ENCODE peak calls at places on chromosomes 16 and 17, in six cellular contexts. H is neuronal stem cell, U is mesenchymal stem cell, Y is IMR-90, A is H1, G is trophoblast cell. I is an unnamed sample. For H3K36me3, the result is how much of the 10 kb centered on the place peaks cover.

GRCh38 chr17:48060249-48060648 is 12.1 kb downstream of the NFE2L1 start:
- DNase-seq in G (no peak), U (no peak), A (no peak), Y (no peak), H (no peak), I (no peak)

GRCh38 chr16:82788919-82789318 is 162.2 kb downstream of the CDH13 start:
- DNase-seq in A (no peak), Y (no peak), G (no peak), H (no peak), U (no peak), I (peak)

GRCh38 chr16:5504028-5504758 is 406.6 kb upstream of the EEF2KMT start:
- DNase-seq in H (no peak), A (no peak), G (no peak), Y (no peak), U (no peak), I (peak)

GRCh38 chr17:66805567-66805966 is 29.4 kb upstream of the CACNG5 start:
- DNase-seq in G (no peak), H (no peak), A (no peak), U (no peak), Y (no peak), I (no peak)

GRCh38 chr17:81455387-81455786 is 57.2 kb downstream of the ACTG1 start:
- DNase-seq in A (no peak), Y (no peak), G (no peak), H (no peak), U (no peak), I (no peak)

GRCh38 chr17:59668816-59669215 is 38.4 kb downstream of the PTRH2 start:
- DNase-seq in G (peak), U (peak), Y (peak), H (no peak), A (no peak), I (no peak)

GRCh38 chr16:7268182-7268581 is 64.5 kb upstream of the RBFOX1 start:
- DNase-seq in G (no peak), A (peak), H (peak), U (no peak), Y (no peak), I (peak)

GRCh38 chr17:50049636-50050035 is 6.3 kb upstream of the ITGA3 start:
- DNase-seq in A (no peak), H (no peak), G (no peak), Y (no peak), U (no peak), I (no peak)

GRCh38 chr17:75845933-75846700 is 1.9 kb upstream of the UNC13D start:
- DNase-seq in A (no peak), G (peak), Y (no peak), U (no peak), H (no peak), I (peak)

GRCh38 chr17:76467366-76467765 is at the start of gene AANAT:
- DNase-seq in A (no peak), G (no peak), U (no peak), Y (no peak), H (no peak), I (peak)

GRCh38 chr17:73786286-73786743 is 142.1 kb upstream of the SDK2 start:
- DNase-seq in Y (no peak), H (peak), G (no peak), A (no peak), U (no peak), I (peak)

GRCh38 chr16:87945351-87946042 is 5.7 kb upstream of the BANP start:
- DNase-seq in A (no peak), G (peak), H (peak), Y (peak), U (peak), I (peak)

GRCh38 chr16:48117217-48118105 is 38.3 kb downstream of the ABCC12 start:
- DNase-seq in Y (no peak), G (peak), H (peak), A (peak), U (peak), I (peak)

GRCh38 chr16:89534147-89534788 is 26.1 kb downstream of the SPG7 start:
- DNase-seq in G (no peak), A (no peak), U (peak), H (no peak), Y (no peak), I (no peak)

GRCh38 chr17:48335858-48336500 is 94.0 kb downstream of the SKAP1 start:
- DNase-seq in A (no peak), G (no peak), U (peak), H (peak), Y (peak), I (peak)

GRCh38 chr17:82528484-82529265 is 9.1 kb downstream of the FOXK2 start:
- DNase-seq in Y (peak), A (no peak), U (peak), H (no peak), G (peak), I (no peak)

GRCh38 chr16:20902426-20902825 is 1.9 kb downstream of the LYRM1 start:
- DNase-seq in A (no peak), U (no peak), H (no peak), Y (no peak), G (no peak), I (no peak)

GRCh38 chr16:76226011-76226410 is 51.2 kb upstream of the CNTNAP4 start:
- DNase-seq in A (no peak), Y (no peak), G (no peak), U (peak), H (no peak), I (no peak)

GRCh38 chr17:62652251-62653001 is 25.0 kb downstream of the MRC2 start:
- DNase-seq in G (no peak), Y (peak), A (no peak), H (peak), U (peak), I (peak)

GRCh38 chr17:62653831-62654829 is 26.7 kb downstream of the MRC2 start:
- DNase-seq in Y (peak), H (peak), A (no peak), U (peak), G (peak), I (peak)

GRCh38 chr17:62656446-62656845 is 29.0 kb downstream of the MRC2 start:
- DNase-seq in Y (no peak), H (no peak), U (no peak), G (no peak), A (no peak), I (peak)

GRCh38 chr17:62650587-62650986 is 23.1 kb downstream of the MRC2 start:
- DNase-seq in A (no peak), H (no peak), Y (no peak), G (no peak), U (no peak), I (no peak)

DNA sequence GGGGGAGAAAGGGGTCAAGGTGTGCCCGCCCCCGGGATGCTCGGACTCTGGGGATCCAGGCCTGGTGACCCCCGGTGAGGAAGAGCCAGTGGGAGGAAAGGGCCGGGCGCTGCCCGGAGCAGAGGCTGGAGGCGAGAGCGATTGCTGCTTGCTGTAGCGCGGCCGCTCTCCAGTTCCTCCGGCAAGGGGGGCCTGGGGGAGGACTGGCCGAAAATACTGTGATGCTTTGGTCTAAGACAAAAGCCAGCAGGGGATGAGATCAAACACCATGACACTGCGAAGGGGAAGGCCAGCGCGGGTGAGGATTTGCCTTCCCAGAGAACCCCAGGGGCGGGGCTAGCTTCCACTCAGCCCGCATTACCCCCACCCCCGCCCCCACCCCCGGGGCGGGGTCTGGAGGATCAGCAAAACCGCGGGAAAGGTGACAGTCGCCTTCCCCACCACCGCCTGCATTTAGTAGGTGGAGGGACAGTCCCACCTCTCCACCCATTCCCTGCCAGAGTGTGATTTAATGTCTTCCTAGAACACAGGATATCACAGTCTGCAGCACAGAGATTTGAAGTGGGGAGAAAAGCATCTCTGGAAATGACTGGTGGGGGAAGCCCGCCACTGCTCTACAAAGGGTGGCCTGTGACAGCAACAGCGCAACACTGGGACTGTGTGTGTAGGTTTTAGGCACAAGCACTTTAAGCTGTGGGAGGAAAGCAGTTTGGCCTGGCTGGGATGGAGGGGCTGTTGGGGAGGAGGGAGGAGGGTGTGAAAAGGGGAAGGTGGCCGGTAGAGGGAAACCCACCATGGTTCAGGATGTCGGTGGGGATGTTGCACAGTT is 25.7 kb downstream of the MRC2 start:
- DNase-seq in A (no peak), H (peak), Y (peak), G (peak), U (peak), I (peak)
- H2BK120ac ChIP-seq in A (no peak), H (peak), Y (peak), G (peak), U (peak), I (peak)

GRCh38 chr16:24953721-24954120 is 61.4 kb downstream of the ARHGAP17 start:
- DNase-seq in Y (no peak), U (no peak), H (no peak), A (no peak), G (no peak), I (no peak)

GRCh38 chr16:24962747-24963146 is 52.4 kb downstream of the ARHGAP17 start:
- DNase-seq in A (no peak), U (no peak), G (no peak), Y (no peak), H (no peak), I (no peak)

GRCh38 chr16:24955975-24956731 is 59.0 kb downstream of the ARHGAP17 start:
- DNase-seq in A (no peak), U (no peak), H (no peak), Y (no peak), G (no peak), I (no peak)

GRCh38 chr16:24954137-24954536 is 61.0 kb downstream of the ARHGAP17 start:
- DNase-seq in H (no peak), U (no peak), A (no peak), G (no peak), Y (no peak), I (no peak)

GRCh38 chr16:24957887-24958286 is 57.3 kb downstream of the ARHGAP17 start:
- DNase-seq in A (no peak), H (no peak), G (no peak), Y (no peak), U (no peak), I (peak)
- H3K36me3 ChIP-seq in A (half or more), H (half or more), G (under half), Y (half or more), U (half or more), I (under half)

GRCh38 chr16:17723735-17724134 is 253.0 kb upstream of the XYLT1 start:
- DNase-seq in G (no peak), U (no peak), A (no peak), H (no peak), Y (peak), I (no peak)
- H2BK5ac ChIP-seq in G (no peak), U (no peak), A (no peak), H (no peak), Y (peak), I (peak)

GRCh38 chr16:54985156-54985555 is 54.5 kb downstream of the IRX5 start:
- DNase-seq in H (no peak), G (no peak), Y (no peak), U (no peak), A (no peak), I (no peak)
- H2BK120ac ChIP-seq in H (no peak), G (no peak), Y (no peak), U (no peak), A (no peak), I (no peak)

DNA sequence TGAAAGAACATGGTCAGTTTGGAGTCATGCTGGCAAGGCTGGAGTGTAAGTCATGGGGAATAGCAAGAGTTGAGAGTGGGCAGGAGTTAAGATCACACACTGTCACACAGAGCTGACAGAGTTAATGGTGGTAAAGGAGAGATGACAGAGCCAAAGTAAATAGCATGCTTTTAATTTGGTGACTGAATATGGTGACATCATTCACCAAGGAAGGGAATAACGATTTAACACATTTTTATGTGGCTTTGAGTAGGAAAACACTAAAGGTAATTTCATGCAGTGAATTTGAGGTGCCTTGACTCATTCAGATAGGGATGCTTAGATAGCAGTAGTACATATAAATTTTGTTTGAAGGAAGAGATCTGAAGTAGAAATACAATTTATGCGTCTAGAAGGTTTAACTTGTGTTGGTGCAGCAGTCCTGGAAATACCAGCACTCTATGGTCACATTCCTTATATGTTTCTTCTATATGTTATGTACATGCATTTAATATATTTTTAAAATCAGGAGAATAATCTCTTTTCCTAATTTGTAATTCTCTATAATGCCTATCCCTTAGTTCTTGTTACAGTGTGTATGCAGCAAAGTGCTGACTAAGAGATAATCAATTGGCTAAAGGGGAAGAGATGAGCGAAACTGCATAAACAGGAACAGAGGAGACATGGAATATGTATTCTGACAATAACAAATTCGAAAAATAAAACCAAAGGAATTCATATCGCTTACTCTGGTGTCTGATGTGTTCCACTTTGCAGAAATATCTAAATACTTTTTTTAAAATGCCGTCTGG is 41.9 kb downstream of the SYNRG start:
- DNase-seq in A (no peak), U (no peak), G (no peak), Y (no peak), H (no peak), I (no peak)
- H3K36me3 ChIP-seq in A (under half), U (half or more), G (under half), Y (under half), H (half or more), I (under half)

GRCh38 chr17:5715478-5715877 is 131.2 kb upstream of the NLRP1 start:
- DNase-seq in Y (no peak), U (peak), G (peak), H (no peak), A (no peak), I (no peak)

GRCh38 chr17:5718751-5719150 is 134.4 kb upstream of the NLRP1 start:
- DNase-seq in A (no peak), G (no peak), Y (no peak), U (no peak), H (peak), I (no peak)

GRCh38 chr17:5714993-5715392 is 130.7 kb upstream of the NLRP1 start:
- DNase-seq in Y (no peak), A (no peak), U (no peak), G (no peak), H (no peak), I (no peak)

DNA sequence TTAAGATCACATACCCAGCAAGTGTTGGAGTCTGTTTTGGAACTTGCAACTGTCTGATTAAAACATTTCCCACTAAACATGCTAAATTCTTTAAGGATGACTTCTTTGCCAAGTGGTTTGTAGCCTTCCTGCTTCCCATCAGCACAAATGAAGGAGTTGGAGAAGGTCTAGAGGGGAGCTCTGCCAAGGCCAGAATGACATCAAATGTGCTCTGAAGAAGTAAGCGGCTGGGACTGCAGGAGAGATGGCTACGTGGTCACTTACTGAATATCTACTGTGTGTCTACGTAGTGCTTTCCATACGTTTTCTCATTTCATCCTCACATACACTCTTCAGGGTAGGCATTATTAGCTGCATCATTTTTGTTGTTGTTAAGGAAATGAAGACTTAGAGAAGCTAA is 135.7 kb upstream of the NLRP1 start:
- DNase-seq in G (no peak), H (no peak), A (no peak), U (peak), Y (no peak), I (no peak)
- H2BK5ac ChIP-seq in G (no peak), H (no peak), A (no peak), U (no peak), Y (no peak), I (no peak)

GRCh38 chr16:19290860-19291259 is 5.3 kb downstream of the CLEC19A start:
- DNase-seq in U (no peak), Y (no peak), G (no peak), A (no peak), H (peak), I (no peak)
- H2BK120ac ChIP-seq in U (no peak), Y (no peak), G (no peak), A (no peak), H (peak), I (no peak)

GRCh38 chr16:563072-563644 is 3.0 kb downstream of the PRR35 start:
- DNase-seq in H (no peak), U (no peak), A (no peak), G (no peak), Y (no peak), I (no peak)

GRCh38 chr16:566475-567361 is at the start of gene NHLRC4:
- DNase-seq in H (no peak), Y (peak), A (no peak), U (peak), G (peak), I (peak)

GRCh38 chr16:565420-566330 is 1.1 kb upstream of the NHLRC4 start:
- DNase-seq in H (no peak), G (no peak), A (no peak), U (no peak), Y (peak), I (no peak)

GRCh38 chr16:561957-562938 is 2.1 kb downstream of the PRR35 start:
- DNase-seq in Y (no peak), H (no peak), U (no peak), G (no peak), A (no peak), I (no peak)

GRCh38 chr16:564690-565419 is 1.9 kb upstream of the NHLRC4 start:
- DNase-seq in G (no peak), H (no peak), A (no peak), Y (no peak), U (no peak), I (no peak)
- H3K36me3 ChIP-seq in G (under half), H (under half), A (under half), Y (under half), U (under half), I (under half)

DNA sequence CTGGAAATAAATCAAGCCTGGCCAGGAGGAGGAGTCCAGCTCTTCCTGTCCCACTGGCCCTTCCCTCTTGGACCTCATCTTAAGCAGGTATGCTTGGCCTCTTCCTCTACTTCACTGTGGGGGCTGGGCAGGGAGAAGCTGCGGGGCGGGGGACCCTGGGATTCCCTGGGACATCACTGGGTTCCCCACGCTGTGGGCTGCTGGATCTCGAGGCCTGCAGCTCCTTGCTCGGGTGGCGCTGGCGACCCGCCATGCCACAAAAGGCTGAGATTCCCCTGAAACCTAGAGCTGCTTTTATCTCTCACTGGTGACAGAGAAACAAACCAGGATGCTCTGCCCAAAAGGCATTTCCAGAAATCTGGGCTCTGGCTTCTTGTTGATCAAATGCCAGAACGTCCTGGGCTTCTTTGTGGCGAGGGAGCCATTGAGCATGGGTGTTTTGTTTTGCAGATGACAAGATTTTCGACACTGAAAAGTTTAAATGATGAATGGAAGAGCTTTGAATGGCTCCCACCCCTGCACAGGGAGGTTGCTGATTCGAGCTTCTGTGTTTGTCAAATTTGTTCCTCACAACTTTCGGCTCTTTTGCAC is 8.6 kb upstream of the PGS1 start:
- DNase-seq in H (no peak), U (no peak), G (no peak), Y (no peak), A (no peak), I (peak)
- H2BK5ac ChIP-seq in H (peak), U (no peak), G (peak), Y (no peak), A (peak), I (peak)